ENCODE peak calls at places on chromosome 22, in eight cellular contexts. P is activated CD4-positive, CD25-positive, alpha-beta regulatory T cell; N is cerebellum; A is activated gamma-delta T cell treated with Interleukin-2 at 50 U/mL for 16 hours; Q is choroid plexus epithelial cell; C is bronchial epithelial cell; D is activated T-helper 1 cell treated with anti-CD3 and anti-CD28 coated beads, Interleukin-12 subunit alpha, Interleukin-12 subunit beta, Interleukin-2, Interleukin-4 antibody, amounts not matched to agents 30 ng/mL and 10 ng/mL and 1 ng/mL, durations not matched to agents 14 hours and 24 hours and 36 hours; V is psoas muscle. G is an unnamed sample.
A peak's percentile ranks its signal among the peaks of the same experiment; 100 is the strongest.

GRCh38 chr22:28799834-28800307 is 498 bp downstream of the XBP1 start:
- DNase-seq in P (no peak), N (peak; percentile 67), A (no peak), Q (peak; percentile 68), C (no peak), D (no peak), V (peak; percentile 85), G (peak; percentile 62)

GRCh38 chr22:22703715-22704114 is 59.3 kb downstream of the GGTLC2 start:
- DNase-seq in P (no peak), N (no peak), A (no peak), Q (peak; percentile 54), C (no peak), D (no peak), V (no peak), G (peak; percentile 95)

GRCh38 chr22:26547426-26547825 is 35.2 kb upstream of the TFIP11 start:
- DNase-seq in P (no peak), N (no peak), A (peak; percentile 10), Q (no peak), C (peak; percentile 74), D (peak; percentile 14), V (no peak), G (no peak)

GRCh38 chr22:19292262-19293230 is 1.0 kb upstream of the CLTCL1 start:
- DNase-seq in P (no peak), N (no peak), A (peak; percentile 9), Q (no peak), C (peak; percentile 52), D (no peak), V (peak; percentile 93), G (peak; percentile 85)

GRCh38 chr22:39405346-39406085 is 5.9 kb downstream of the TAB1 start:
- DNase-seq in P (no peak), N (peak; percentile 65), A (no peak), Q (peak; percentile 82), C (no peak), D (no peak), V (peak; percentile 54), G (peak; percentile 80)

GRCh38 chr22:32822188-32822877 is 20.8 kb downstream of the TIMP3 start:
- DNase-seq in P (no peak), N (no peak), A (no peak), Q (no peak), C (no peak), D (no peak), V (no peak), G (no peak)

GRCh38 chr22:20427945-20428417 is 9.6 kb downstream of the SCARF2 start:
- DNase-seq in P (no peak), N (no peak), A (no peak), Q (no peak), C (no peak), D (no peak), V (no peak), G (no peak)

GRCh38 chr22:38081941-38082828 is 1.8 kb downstream of the SLC16A8 start:
- DNase-seq in P (no peak), N (no peak), A (no peak), Q (no peak), C (no peak), D (no peak), V (peak; percentile 59), G (no peak)

GRCh38 chr22:22745225-22746060 is 101.0 kb downstream of the GGTLC2 start:
- DNase-seq in P (no peak), N (no peak), A (peak; percentile 57), Q (peak; percentile 62), C (peak; percentile 20), D (no peak), V (no peak), G (peak; percentile 33)

GRCh38 chr22:50522208-50522805 is 3.1 kb downstream of the SCO2 start:
- DNase-seq in P (no peak), N (no peak), A (no peak), Q (no peak), C (no peak), D (no peak), V (no peak), G (no peak)

GRCh38 chr22:50473855-50474671 is 772 bp downstream of the SBF1 start:
- DNase-seq in P (no peak), N (no peak), A (no peak), Q (peak; percentile 72), C (peak; percentile 40), D (no peak), V (no peak), G (peak; percentile 54)

GRCh38 chr22:46446799-46447198 is 90.6 kb downstream of the CELSR1 start:
- DNase-seq in P (no peak), N (no peak), A (no peak), Q (peak; percentile 23), C (no peak), D (no peak), V (no peak), G (peak; percentile 25)

GRCh38 chr22:23053051-23053707 is 17.1 kb upstream of the GNAZ start:
- DNase-seq in P (no peak), N (no peak), A (no peak), Q (no peak), C (no peak), D (no peak), V (peak; percentile 12), G (no peak)

GRCh38 chr22:35064664-35065063 is 1.3 kb upstream of the ISX start:
- DNase-seq in P (no peak), N (no peak), A (no peak), Q (no peak), C (peak; percentile 10), D (no peak), V (no peak), G (no peak)

GRCh38 chr22:24230911-24231656 is 13.8 kb downstream of the GGT5 start:
- DNase-seq in P (peak; percentile 54), N (no peak), A (peak; percentile 69), Q (no peak), C (no peak), D (peak; percentile 41), V (peak; percentile 65), G (peak; percentile 24)

GRCh38 chr22:40326905-40327735 is 19.2 kb upstream of the ADSL start:
- DNase-seq in P (no peak), N (no peak), A (no peak), Q (peak; percentile 31), C (no peak), D (no peak), V (no peak), G (peak; percentile 21)

GRCh38 chr22:50627452-50627913 is 469 bp downstream of the ARSA start:
- DNase-seq in P (no peak), N (no peak), A (no peak), Q (no peak), C (no peak), D (no peak), V (no peak), G (no peak)

GRCh38 chr22:46748948-46749681 is 11.1 kb upstream of the CERK start:
- DNase-seq in P (no peak), N (no peak), A (peak; percentile 70), Q (peak; percentile 65), C (peak; percentile 21), D (peak; percentile 16), V (no peak), G (peak; percentile 47)

GRCh38 chr22:41247703-41248102 is 7.0 kb upstream of the CHADL start:
- DNase-seq in P (no peak), N (no peak), A (no peak), Q (no peak), C (no peak), D (no peak), V (no peak), G (no peak)

GRCh38 chr22:36344106-36344827 is 43.5 kb downstream of the MYH9 start:
- DNase-seq in P (no peak), N (no peak), A (no peak), Q (no peak), C (no peak), D (no peak), V (no peak), G (no peak)

GRCh38 chr22:26320469-26320868 is 108.6 kb upstream of the ASPHD2 start:
- DNase-seq in P (no peak), N (no peak), A (no peak), Q (no peak), C (no peak), D (no peak), V (no peak), G (no peak)

GRCh38 chr22:38403806-38404205 is 51.2 kb downstream of the KCNJ4 start:
- DNase-seq in P (no peak), N (no peak), A (no peak), Q (no peak), C (no peak), D (no peak), V (no peak), G (no peak)

GRCh38 chr22:19931514-19931913 is 10.1 kb upstream of the COMT start:
- DNase-seq in P (no peak), N (no peak), A (no peak), Q (no peak), C (no peak), D (no peak), V (no peak), G (no peak)

GRCh38 chr22:36612458-36612857 is 83.5 kb upstream of the EIF3D start:
- DNase-seq in P (no peak), N (no peak), A (no peak), Q (no peak), C (no peak), D (no peak), V (no peak), G (no peak)

GRCh38 chr22:49013707-49014106 is 814.0 kb downstream of the BRD1 start:
- DNase-seq in P (no peak), N (no peak), A (no peak), Q (no peak), C (no peak), D (no peak), V (no peak), G (no peak)

GRCh38 chr22:28817919-28818859 is 17.8 kb upstream of the XBP1 start:
- DNase-seq in P (no peak), N (no peak), A (no peak), Q (no peak), C (peak; percentile 21), D (no peak), V (no peak), G (no peak)

GRCh38 chr22:38951734-38952133 is 5.7 kb upstream of the APOBEC3A start:
- DNase-seq in P (no peak), N (no peak), A (no peak), Q (no peak), C (no peak), D (no peak), V (no peak), G (no peak)

GRCh38 chr22:32714458-32715250 is 86.9 kb upstream of the TIMP3 start:
- DNase-seq in P (no peak), N (no peak), A (no peak), Q (no peak), C (no peak), D (no peak), V (no peak), G (no peak)

GRCh38 chr22:30453731-30454510 is 17.9 kb downstream of the SEC14L3 start:
- DNase-seq in P (no peak), N (no peak), A (no peak), Q (peak; percentile 26), C (no peak), D (no peak), V (no peak), G (peak; percentile 59)

GRCh38 chr22:19035474-19036228 is 86.6 kb downstream of the DGCR2 start:
- DNase-seq in P (no peak), N (no peak), A (no peak), Q (peak; percentile 11), C (no peak), D (no peak), V (no peak), G (peak; percentile 7)

GRCh38 chr22:47019012-47019790 is 256.8 kb downstream of the TBC1D22A start:
- DNase-seq in P (no peak), N (no peak), A (no peak), Q (no peak), C (no peak), D (no peak), V (no peak), G (peak; percentile 9)

GRCh38 chr22:49960159-49960966 is at the start of gene PIM3:
- DNase-seq in P (peak; percentile 76), N (peak; percentile 99), A (peak; percentile 87), Q (peak; percentile 97), C (peak; percentile 81), D (peak; percentile 93), V (peak; percentile 97), G (peak; percentile 98)

GRCh38 chr22:50293441-50294318 is 13.8 kb downstream of the PLXNB2 start:
- DNase-seq in P (no peak), N (no peak), A (no peak), Q (peak; percentile 70), C (peak; percentile 33), D (no peak), V (no peak), G (peak; percentile 90)

GRCh38 chr22:17707526-17707925 is 66.7 kb downstream of the BID start:
- DNase-seq in P (no peak), N (no peak), A (no peak), Q (peak; percentile 64), C (no peak), D (no peak), V (no peak), G (peak; percentile 44)

G was measured in cardiac fibroblast.